ENCODE peak calls at places on chromosomes 2 and 18, in nine cellular contexts. J is fibroblast of the aortic adventitia, W is cardiac muscle cell, L is upper lobe of right lung, I is type B pancreatic cell, C is right atrium auricular region, D is progenitor cell of endocrine pancreas, T is esophagus muscularis mucosa, G is neural progenitor cell. P is an unnamed sample.

GRCh38 chr2:234502285-234502918 is 5.5 kb upstream of the ARL4C start:
- DNase-seq in J (peak), W (no peak), L (no peak), I (no peak), C (no peak), D (no peak), T (no peak), G (peak), P (no peak)

GRCh38 chr2:241003369-241003768 is 5.0 kb downstream of the SNED1 start:
- DNase-seq in J (no peak), W (no peak), L (no peak), I (no peak), C (peak), D (peak), T (peak), G (no peak), P (peak)

GRCh38 chr2:24651643-24652003 is 141.6 kb downstream of the PTRHD1 start:
- DNase-seq in J (no peak), W (no peak), L (no peak), I (no peak), C (no peak), D (no peak), T (no peak), G (no peak), P (no peak)

GRCh38 chr2:176281267-176281666 is 12.0 kb downstream of the MTX2 start:
- DNase-seq in J (peak), W (no peak), L (no peak), I (no peak), C (no peak), D (no peak), T (no peak), G (no peak), P (no peak)

GRCh38 chr2:112085382-112085730 is 30.3 kb downstream of the TMEM87B start:
- DNase-seq in J (no peak), W (no peak), L (no peak), I (no peak), C (no peak), D (no peak), T (no peak), G (no peak), P (no peak)

GRCh38 chr2:238787507-238787906 is 60.4 kb upstream of the TWIST2 start:
- DNase-seq in J (no peak), W (no peak), L (no peak), I (no peak), C (no peak), D (no peak), T (no peak), G (no peak), P (no peak)

GRCh38 chr2:134657650-134658250 is 61.0 kb downstream of the TMEM163 start:
- DNase-seq in J (peak), W (peak), L (no peak), I (no peak), C (no peak), D (no peak), T (no peak), G (peak), P (peak)

GRCh38 chr2:36509077-36509476 is 88.9 kb downstream of the FEZ2 start:
- DNase-seq in J (no peak), W (no peak), L (no peak), I (no peak), C (no peak), D (no peak), T (no peak), G (no peak), P (no peak)

GRCh38 chr2:234388591-234388990 is 108.3 kb downstream of the ARL4C start:
- DNase-seq in J (peak), W (no peak), L (no peak), I (no peak), C (no peak), D (no peak), T (no peak), G (no peak), P (no peak)

GRCh38 chr2:77629529-77629928 is 107.4 kb upstream of the LRRTM4 start:
- DNase-seq in J (no peak), W (peak), L (no peak), I (no peak), C (no peak), D (no peak), T (no peak), G (peak), P (no peak)

GRCh38 chr2:55048514-55048924 is 1.7 kb downstream of the RTN4 start:
- DNase-seq in J (peak), W (peak), L (no peak), I (no peak), C (no peak), D (no peak), T (no peak), G (no peak), P (no peak)

GRCh38 chr2:54579682-54580349 is 123.7 kb downstream of the SPTBN1 start:
- DNase-seq in J (no peak), W (no peak), L (no peak), I (no peak), C (no peak), D (no peak), T (no peak), G (no peak), P (no peak)

GRCh38 chr2:75680402-75680801 is 30.3 kb downstream of the GCFC2 start:
- DNase-seq in J (no peak), W (no peak), L (no peak), I (no peak), C (no peak), D (no peak), T (no peak), G (no peak), P (no peak)

GRCh38 chr2:222722327-222722946 is 51.0 kb downstream of the MOGAT1 start:
- DNase-seq in J (peak), W (no peak), L (no peak), I (no peak), C (no peak), D (no peak), T (no peak), G (no peak), P (no peak)

GRCh38 chr2:24538720-24539119 is 47.7 kb downstream of the NCOA1 start:
- DNase-seq in J (no peak), W (no peak), L (no peak), I (no peak), C (no peak), D (no peak), T (no peak), G (no peak), P (no peak)

GRCh38 chr18:34726286-34727004 is 16.3 kb downstream of the DTNA start:
- DNase-seq in J (no peak), W (no peak), L (no peak), I (no peak), C (no peak), D (no peak), T (no peak), G (no peak), P (no peak)

GRCh38 chr18:35267809-35268208 is 22.2 kb downstream of the ZSCAN30 start:
- DNase-seq in J (no peak), W (no peak), L (peak), I (no peak), C (no peak), D (no peak), T (no peak), G (no peak), P (no peak)

GRCh38 chr2:71742953-71743601 is 289.7 kb downstream of the DYSF start:
- DNase-seq in J (peak), W (no peak), L (no peak), I (no peak), C (peak), D (no peak), T (peak), G (no peak), P (no peak)

GRCh38 chr18:79965119-79965902 is 868 bp downstream of the HSBP1L1 start:
- DNase-seq in J (peak), W (no peak), L (peak), I (no peak), C (no peak), D (no peak), T (no peak), G (no peak), P (no peak)

GRCh38 chr2:224276251-224276650 is 125.7 kb downstream of the FAM124B start:
- DNase-seq in J (no peak), W (no peak), L (no peak), I (no peak), C (no peak), D (no peak), T (no peak), G (no peak), P (no peak)

GRCh38 chr2:158570869-158571268 is 114.1 kb downstream of the PKP4 start:
- DNase-seq in J (no peak), W (no peak), L (no peak), I (no peak), C (no peak), D (no peak), T (no peak), G (no peak), P (no peak)

DNA sequence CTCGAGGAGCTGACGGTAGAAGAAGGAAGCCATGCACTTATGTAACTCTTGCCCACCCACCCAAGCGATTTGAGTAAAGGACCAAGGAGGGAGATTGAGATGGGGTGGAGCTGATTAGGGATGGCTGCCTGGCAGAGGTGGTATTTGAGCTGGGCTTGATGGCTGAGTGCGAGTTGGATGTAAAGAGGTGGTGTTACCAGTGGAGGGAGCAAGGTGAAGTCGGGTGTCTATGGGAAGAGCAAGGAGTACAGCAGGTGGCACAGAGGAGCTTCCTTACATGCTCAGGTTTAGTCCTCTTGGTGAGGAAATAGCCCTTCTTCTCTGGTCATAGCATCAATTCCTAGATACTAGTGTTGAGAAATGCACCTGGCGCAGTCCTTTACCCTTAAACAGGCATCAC is 294.2 kb upstream of the SKOR2 start:
- DNase-seq in J (no peak), W (no peak), L (no peak), I (no peak), C (no peak), D (no peak), T (no peak), G (peak), P (peak)
- TF ChIP-seq CTCF in J (no peak), W (no peak), L (no peak), I (no peak), C (no peak), D (no peak), T (no peak), G (peak), P (no peak)

GRCh38 chr2:226600184-226600583 is 199.4 kb downstream of the IRS1 start:
- DNase-seq in J (no peak), W (no peak), L (no peak), I (no peak), C (no peak), D (no peak), T (no peak), G (no peak), P (no peak)
- TF ChIP-seq CTCF in J (no peak), W (no peak), L (no peak), I (peak), C (no peak), D (no peak), T (no peak), G (no peak), P (no peak)

DNA sequence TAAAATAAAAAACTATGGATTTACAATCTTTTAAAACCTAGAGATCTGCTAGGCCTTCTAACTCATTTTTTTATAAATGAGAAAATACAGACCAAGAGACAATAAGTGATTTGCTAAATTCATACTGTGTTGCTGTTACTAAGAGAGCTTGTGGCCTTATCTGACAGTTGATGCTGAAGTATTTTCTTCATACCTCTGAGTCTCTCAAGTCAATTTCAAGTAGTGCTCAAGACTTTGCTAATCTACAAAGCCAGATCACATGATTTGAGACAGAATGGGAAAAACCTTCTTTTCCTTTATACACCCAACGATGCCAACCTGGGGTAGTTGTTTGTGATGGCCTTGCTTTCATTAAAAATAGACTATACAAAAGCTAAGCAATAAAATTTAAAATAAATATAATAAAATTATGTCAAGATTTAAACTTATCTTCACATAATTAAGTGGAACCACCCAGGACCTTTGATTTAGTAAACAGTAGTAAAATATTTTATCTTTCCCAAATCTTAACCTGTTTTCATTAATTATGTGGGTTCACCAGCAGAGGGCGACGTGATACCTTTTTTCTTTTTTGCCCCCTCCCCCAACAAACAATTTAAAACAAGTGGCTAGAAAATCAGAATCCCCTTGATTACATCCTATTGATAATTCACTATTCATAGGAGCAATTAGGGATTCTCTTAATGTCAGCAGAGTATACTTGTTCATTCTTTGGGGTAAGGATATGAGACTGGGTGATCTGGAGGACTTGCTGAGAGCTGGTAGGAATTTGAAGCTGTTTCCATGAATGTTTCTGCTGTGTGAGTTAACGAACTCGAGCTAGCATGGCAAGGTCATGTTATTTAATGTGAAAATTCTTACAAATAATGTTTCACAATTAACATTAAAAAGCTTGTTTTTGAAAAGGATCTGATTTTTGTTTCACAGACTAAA is 49.6 kb upstream of the SLC5A7 start:
- DNase-seq in J (no peak), W (peak), L (no peak), I (no peak), C (no peak), D (no peak), T (no peak), G (peak), P (no peak)
- TF ChIP-seq CTCF in J (peak), W (peak), L (peak), I (peak), C (peak), D (peak), T (no peak), G (peak), P (peak)

GRCh38 chr2:188984126-188984525 is 10.0 kb downstream of the COL3A1 start:
- DNase-seq in J (peak), W (no peak), L (no peak), I (no peak), C (no peak), D (no peak), T (no peak), G (no peak), P (no peak)
- TF ChIP-seq CTCF in J (peak), W (peak), L (peak), I (no peak), C (peak), D (no peak), T (peak), G (peak), P (peak)

GRCh38 chr18:25310045-25310444 is 41.9 kb downstream of the ZNF521 start:
- DNase-seq in J (peak), W (no peak), L (no peak), I (no peak), C (no peak), D (no peak), T (no peak), G (peak), P (no peak)
- TF ChIP-seq CTCF in J (no peak), W (peak), L (peak), I (peak), C (peak), D (no peak), T (no peak), G (peak), P (peak)

GRCh38 chr2:43399515-43400245 is 173.3 kb upstream of the ZFP36L2 start:
- DNase-seq in J (peak), W (no peak), L (no peak), I (no peak), C (no peak), D (no peak), T (no peak), G (no peak), P (no peak)

GRCh38 chr2:43397821-43398220 is 171.4 kb upstream of the ZFP36L2 start:
- DNase-seq in J (no peak), W (no peak), L (no peak), I (no peak), C (no peak), D (no peak), T (no peak), G (no peak), P (no peak)

GRCh38 chr2:43400508-43400907 is 174.1 kb upstream of the ZFP36L2 start:
- DNase-seq in J (peak), W (no peak), L (no peak), I (no peak), C (no peak), D (no peak), T (no peak), G (no peak), P (no peak)

GRCh38 chr2:43397411-43397810 is 171.0 kb upstream of the ZFP36L2 start:
- DNase-seq in J (no peak), W (no peak), L (no peak), I (no peak), C (no peak), D (no peak), T (no peak), G (no peak), P (no peak)

DNA sequence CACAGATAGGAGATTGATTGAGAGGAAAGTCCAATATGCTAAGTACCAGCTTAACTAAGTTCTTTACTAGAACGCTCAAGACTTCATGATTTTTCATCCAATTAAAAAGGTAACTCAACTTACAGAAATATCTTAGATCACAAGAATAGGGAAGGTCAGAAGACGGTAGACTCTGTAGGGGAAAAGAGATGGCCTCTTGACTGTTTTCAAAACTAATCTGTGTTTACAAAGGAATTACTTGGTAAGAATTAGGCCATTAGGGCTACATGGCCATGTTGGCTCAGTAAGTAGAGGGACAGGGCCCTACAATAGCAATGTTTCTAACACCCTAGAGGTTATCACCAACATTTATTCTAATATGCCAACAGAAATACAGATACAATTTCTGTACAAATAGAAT is 172.7 kb upstream of the ZFP36L2 start:
- DNase-seq in J (no peak), W (no peak), L (no peak), I (no peak), C (no peak), D (no peak), T (no peak), G (no peak), P (no peak)
- TF ChIP-seq CTCF in J (no peak), W (no peak), L (no peak), I (no peak), C (no peak), D (no peak), T (no peak), G (no peak), P (no peak)

GRCh38 chr18:13366131-13366530 is 147.6 kb downstream of the LDLRAD4 start:
- DNase-seq in J (no peak), W (no peak), L (no peak), I (no peak), C (no peak), D (no peak), T (peak), G (peak), P (no peak)

GRCh38 chr18:13366977-13367892 is 148.7 kb downstream of the LDLRAD4 start:
- DNase-seq in J (no peak), W (no peak), L (peak), I (no peak), C (peak), D (no peak), T (peak), G (no peak), P (peak)

GRCh38 chr18:13364721-13365205 is 146.2 kb downstream of the LDLRAD4 start:
- DNase-seq in J (no peak), W (no peak), L (no peak), I (no peak), C (no peak), D (no peak), T (peak), G (no peak), P (no peak)

GRCh38 chr18:13368080-13368813 is 149.7 kb downstream of the LDLRAD4 start:
- DNase-seq in J (no peak), W (no peak), L (no peak), I (no peak), C (no peak), D (no peak), T (peak), G (no peak), P (no peak)

GRCh38 chr18:13366541-13366940 is 148.0 kb downstream of the LDLRAD4 start:
- DNase-seq in J (no peak), W (no peak), L (no peak), I (no peak), C (no peak), D (no peak), T (peak), G (no peak), P (no peak)
- TF ChIP-seq CTCF in J (no peak), W (no peak), L (no peak), I (no peak), C (no peak), D (no peak), T (no peak), G (no peak), P (no peak)

DNA sequence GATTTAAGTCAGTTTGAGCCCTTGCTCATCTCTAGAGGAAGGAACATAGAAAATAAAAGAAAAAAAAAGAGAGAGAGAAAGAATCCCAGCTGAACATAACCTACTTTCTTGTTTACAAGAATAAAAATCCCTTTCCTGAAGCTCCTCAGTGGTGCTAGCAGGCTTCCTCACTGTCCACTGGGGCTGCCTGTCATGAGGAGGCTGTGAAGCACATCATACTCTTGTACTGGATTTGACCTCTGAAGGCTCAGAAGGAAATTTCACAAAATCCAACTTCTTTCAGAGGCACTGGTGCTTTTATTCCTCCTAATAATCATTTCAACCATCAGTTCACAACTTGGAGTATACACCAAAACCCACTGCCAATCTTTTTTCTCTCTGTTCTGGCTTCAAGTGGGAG is 48.6 kb downstream of the TMX3 start:
- DNase-seq in J (peak), W (no peak), L (no peak), I (no peak), C (no peak), D (no peak), T (no peak), G (no peak), P (no peak)
- TF ChIP-seq CTCF in J (no peak), W (no peak), L (no peak), I (no peak), C (no peak), D (no peak), T (no peak), G (no peak), P (no peak)

GRCh38 chr18:58580623-58581022 is 48.3 kb downstream of the ALPK2 start:
- DNase-seq in J (peak), W (peak), L (no peak), I (no peak), C (no peak), D (no peak), T (no peak), G (peak), P (peak)
- TF ChIP-seq CTCF in J (no peak), W (no peak), L (no peak), I (no peak), C (no peak), D (no peak), T (no peak), G (peak), P (peak)

GRCh38 chr2:136932700-136933099 is 167.4 kb downstream of the THSD7B start:
- DNase-seq in J (peak), W (peak), L (no peak), I (no peak), C (no peak), D (peak), T (no peak), G (peak), P (no peak)
- TF ChIP-seq CTCF in J (peak), W (peak), L (peak), I (peak), C (peak), D (peak), T (peak), G (peak), P (peak)

P was measured in osteocyte.